ENCODE peak calls at places on chromosomes 12 and 14, in ten cellular contexts. M, S, L, P, G, D, T, Q, F and V are unnamed samples.

GRCh38 chr12:106123551-106123991 is 15.2 kb downstream of the NUAK1 start:
- DNase-seq in M (no peak), S (no peak), L (no peak), P (peak), G (no peak), D (no peak), T (peak), Q (no peak), F (peak), V (no peak)

GRCh38 chr14:55512421-55512820 is 67.6 kb upstream of the KTN1 start:
- DNase-seq in M (no peak), S (no peak), L (no peak), P (no peak), G (no peak), D (no peak), T (no peak), Q (no peak), F (no peak), V (no peak)

GRCh38 chr14:56241441-56241840 is 123.2 kb downstream of the PELI2 start:
- DNase-seq in M (no peak), S (no peak), L (no peak), P (no peak), G (no peak), D (no peak), T (no peak), Q (no peak), F (no peak), V (no peak)

GRCh38 chr12:121942145-121942718 is 23.8 kb downstream of the CFAP251 start:
- DNase-seq in M (no peak), S (no peak), L (no peak), P (no peak), G (no peak), D (no peak), T (no peak), Q (peak), F (no peak), V (peak)

GRCh38 chr12:95653761-95654546 is 102.7 kb upstream of the USP44 start:
- DNase-seq in M (no peak), S (no peak), L (no peak), P (no peak), G (no peak), D (peak), T (no peak), Q (peak), F (no peak), V (no peak)

GRCh38 chr14:105132921-105133320 is 35.7 kb downstream of the JAG2 start:
- DNase-seq in M (no peak), S (no peak), L (no peak), P (no peak), G (no peak), D (no peak), T (no peak), Q (no peak), F (no peak), V (no peak)

GRCh38 chr12:15688838-15689237 is 100.3 kb downstream of the EPS8 start:
- DNase-seq in M (no peak), S (no peak), L (no peak), P (no peak), G (no peak), D (no peak), T (no peak), Q (no peak), F (no peak), V (no peak)

GRCh38 chr12:54082402-54082892 is 28.8 kb downstream of the HOXC4 start:
- DNase-seq in M (no peak), S (no peak), L (peak), P (peak), G (no peak), D (no peak), T (peak), Q (no peak), F (no peak), V (no peak)

GRCh38 chr14:75577090-75577489 is 1.3 kb upstream of the FLVCR2 start:
- DNase-seq in M (no peak), S (no peak), L (no peak), P (no peak), G (no peak), D (peak), T (no peak), Q (no peak), F (no peak), V (no peak)

GRCh38 chr12:131536337-131536736 is 174.6 kb upstream of the SFSWAP start:
- DNase-seq in M (no peak), S (no peak), L (no peak), P (no peak), G (no peak), D (peak), T (no peak), Q (no peak), F (no peak), V (no peak)

GRCh38 chr12:67659296-67659695 is 10.8 kb downstream of the DYRK2 start:
- DNase-seq in M (no peak), S (no peak), L (no peak), P (no peak), G (no peak), D (no peak), T (no peak), Q (no peak), F (no peak), V (no peak)

GRCh38 chr12:63918788-63919300 is 74.3 kb downstream of the SRGAP1 start:
- DNase-seq in M (no peak), S (no peak), L (no peak), P (no peak), G (no peak), D (no peak), T (no peak), Q (peak), F (no peak), V (no peak)

GRCh38 chr12:82619644-82620043 is 67.1 kb upstream of the TMTC2 start:
- DNase-seq in M (no peak), S (no peak), L (no peak), P (no peak), G (no peak), D (no peak), T (no peak), Q (no peak), F (no peak), V (no peak)

GRCh38 chr12:60100150-60100549 is 504.3 kb downstream of the SLC16A7 start:
- DNase-seq in M (no peak), S (no peak), L (no peak), P (no peak), G (no peak), D (no peak), T (no peak), Q (no peak), F (no peak), V (no peak)

GRCh38 chr12:68031881-68032739 is 42.9 kb downstream of the IFNG-AS1 start:
- DNase-seq in M (no peak), S (no peak), L (no peak), P (no peak), G (no peak), D (peak), T (no peak), Q (no peak), F (no peak), V (no peak)

GRCh38 chr12:124001343-124001742 is 28.3 kb downstream of the ZNF664 start:
- DNase-seq in M (no peak), S (no peak), L (no peak), P (no peak), G (no peak), D (no peak), T (no peak), Q (no peak), F (no peak), V (no peak)

GRCh38 chr14:86708846-86709339 is 1178.9 kb downstream of the FLRT2 start:
- DNase-seq in M (no peak), S (no peak), L (no peak), P (no peak), G (no peak), D (no peak), T (no peak), Q (no peak), F (no peak), V (no peak)

GRCh38 chr14:54610051-54610977 is 43.4 kb downstream of the SAMD4A start:
- DNase-seq in M (no peak), S (no peak), L (no peak), P (no peak), G (no peak), D (no peak), T (no peak), Q (no peak), F (no peak), V (no peak)

GRCh38 chr12:17875230-17875629 is 214.8 kb downstream of the RERGL start:
- DNase-seq in M (no peak), S (no peak), L (no peak), P (no peak), G (no peak), D (no peak), T (no peak), Q (no peak), F (no peak), V (no peak)
- TF ChIP-seq CTCF in M (no peak), S (no peak), L (no peak), P (no peak), G (no peak), D (no peak), T (no peak), Q (no peak), F (no peak), V (no peak)

GRCh38 chr14:81164167-81164774 is 56.5 kb downstream of the GTF2A1 start:
- DNase-seq in M (peak), S (peak), L (no peak), P (no peak), G (peak), D (peak), T (peak), Q (peak), F (peak), V (no peak)
- TF ChIP-seq CTCF in M (no peak), S (peak), L (no peak), P (no peak), G (peak), D (peak), T (peak), Q (peak), F (no peak), V (peak)

DNA sequence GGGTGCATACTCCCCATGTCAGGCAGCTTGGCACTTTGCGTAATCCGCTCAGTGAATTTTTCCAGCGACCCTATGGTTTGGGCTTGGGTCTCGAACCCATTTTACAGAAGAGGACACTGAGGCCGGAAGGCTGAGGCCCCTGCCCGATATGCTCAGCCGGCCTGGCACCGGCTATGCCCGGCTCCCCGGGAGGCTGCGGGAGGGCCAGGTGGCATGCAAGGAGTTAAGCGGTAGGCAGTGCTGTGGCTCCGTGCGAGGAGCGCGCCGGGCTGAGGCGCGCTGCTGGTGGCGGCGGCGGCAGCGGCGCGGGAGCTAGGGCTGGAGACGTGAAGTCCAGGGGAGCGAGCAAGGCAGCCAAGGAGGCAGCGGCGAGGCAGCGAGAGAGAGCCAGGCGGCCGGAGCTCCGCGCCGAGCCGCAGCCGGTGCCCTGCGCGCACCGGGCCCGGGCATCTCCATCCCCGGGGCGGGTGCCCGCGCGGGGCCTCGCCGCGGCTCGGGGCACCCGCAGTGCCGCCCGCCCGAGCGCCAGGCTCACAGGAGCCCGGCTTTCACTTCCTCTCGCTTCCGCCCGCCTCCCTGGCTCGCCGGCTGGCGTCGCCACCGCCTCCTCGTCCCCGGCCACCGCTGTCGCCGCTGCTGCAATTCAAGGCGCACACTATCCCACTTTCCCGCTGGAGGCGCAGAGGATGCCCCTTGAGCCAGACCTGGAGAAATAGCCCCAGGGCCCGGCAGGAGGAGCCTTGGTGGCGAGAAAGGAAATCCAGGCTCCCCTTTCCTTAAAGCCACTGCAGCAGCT is at the start of gene WSCD2:
- DNase-seq in M (no peak), S (peak), L (no peak), P (no peak), G (no peak), D (peak), T (peak), Q (peak), F (peak), V (peak)
- TF ChIP-seq CTCF in M (no peak), S (no peak), L (no peak), P (no peak), G (no peak), D (no peak), T (peak), Q (no peak), F (peak), V (peak)

GRCh38 chr14:21894003-21894897 is 220.6 kb upstream of the OR4E1 start:
- DNase-seq in M (no peak), S (peak), L (peak), P (no peak), G (no peak), D (peak), T (no peak), Q (no peak), F (no peak), V (no peak)
- TF ChIP-seq CTCF in M (no peak), S (peak), L (peak), P (no peak), G (peak), D (peak), T (peak), Q (no peak), F (no peak), V (no peak)

GRCh38 chr12:90407841-90408240 is 547.1 kb downstream of the CCER1 start:
- DNase-seq in M (no peak), S (no peak), L (no peak), P (no peak), G (no peak), D (no peak), T (no peak), Q (no peak), F (no peak), V (no peak)
- TF ChIP-seq CTCF in M (no peak), S (no peak), L (no peak), P (no peak), G (no peak), D (no peak), T (no peak), Q (no peak), F (no peak), V (no peak)

GRCh38 chr12:30985814-30986452 is 59.4 kb downstream of the TSPAN11 start:
- DNase-seq in M (no peak), S (peak), L (no peak), P (peak), G (peak), D (peak), T (peak), Q (peak), F (no peak), V (no peak)
- TF ChIP-seq CTCF in M (peak), S (peak), L (no peak), P (no peak), G (peak), D (peak), T (peak), Q (peak), F (peak), V (peak)

DNA sequence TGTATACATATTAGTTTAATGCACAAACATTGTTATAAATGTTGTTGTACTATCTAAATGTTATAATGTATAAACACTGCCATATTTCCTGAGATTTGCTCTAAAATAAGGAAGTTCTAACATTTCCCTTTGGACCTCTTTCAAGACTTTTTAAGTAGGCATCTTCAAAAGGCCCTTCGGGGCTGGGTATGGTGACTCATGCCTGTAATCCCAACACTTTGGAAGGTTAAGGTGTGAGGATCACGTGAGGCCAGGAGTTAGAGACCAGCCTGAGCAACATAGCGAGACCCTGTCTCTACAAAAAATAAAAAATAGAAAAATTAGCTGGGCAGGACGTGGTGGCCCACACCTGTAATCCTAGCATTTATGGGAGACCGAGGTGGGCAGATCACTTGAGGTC is 35.5 kb downstream of the FBLN5 start:
- DNase-seq in M (no peak), S (no peak), L (no peak), P (no peak), G (no peak), D (no peak), T (no peak), Q (no peak), F (no peak), V (no peak)
- TF ChIP-seq CTCF in M (no peak), S (no peak), L (no peak), P (no peak), G (no peak), D (no peak), T (no peak), Q (no peak), F (no peak), V (no peak)

DNA sequence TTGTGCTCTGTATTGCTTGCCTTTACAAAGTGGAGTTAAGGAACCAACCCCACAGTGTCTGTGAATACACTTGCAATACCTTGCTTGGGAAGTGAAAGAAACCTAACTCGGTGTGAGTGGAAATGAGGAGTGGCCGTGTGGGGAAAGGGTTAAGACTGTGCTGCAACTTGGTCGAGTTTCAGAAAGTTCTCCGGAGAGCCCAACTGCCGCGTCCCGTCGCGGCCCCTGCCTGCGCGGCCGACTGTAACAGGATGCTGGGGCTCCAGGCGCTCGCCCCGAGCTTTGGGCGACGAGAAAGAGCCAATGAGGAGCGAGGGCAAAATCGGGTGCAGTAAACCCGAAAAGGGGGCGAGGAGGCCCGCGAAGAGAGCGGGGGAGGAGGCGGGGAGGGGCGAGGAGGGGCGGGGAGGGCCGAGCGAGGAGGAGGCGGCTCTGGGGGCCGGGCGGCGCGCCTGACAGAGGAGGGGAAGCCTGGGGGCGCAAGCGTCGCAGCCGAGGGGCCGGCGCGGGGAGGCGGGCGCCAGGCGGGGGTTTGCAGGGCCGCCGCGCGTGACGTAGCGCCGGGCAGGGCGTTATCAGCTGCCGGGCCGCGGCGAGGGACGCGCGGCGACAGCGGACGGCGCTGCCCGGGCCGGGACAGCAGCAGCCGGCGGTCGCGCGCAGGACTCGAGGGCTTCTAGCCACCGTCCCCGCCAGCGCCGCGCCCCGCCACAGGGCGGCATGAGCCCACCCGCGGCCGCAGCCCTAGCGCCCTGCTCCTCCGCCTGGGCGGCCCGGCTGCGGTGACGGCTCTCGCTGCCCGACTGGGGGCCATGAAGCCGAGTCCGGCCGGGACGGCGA is at the start of gene DACT1:
- DNase-seq in M (peak), S (peak), L (peak), P (peak), G (peak), D (peak), T (peak), Q (peak), F (peak), V (peak)
- TF ChIP-seq CTCF in M (no peak), S (no peak), L (no peak), P (no peak), G (no peak), D (peak), T (no peak), Q (no peak), F (no peak), V (no peak)

DNA sequence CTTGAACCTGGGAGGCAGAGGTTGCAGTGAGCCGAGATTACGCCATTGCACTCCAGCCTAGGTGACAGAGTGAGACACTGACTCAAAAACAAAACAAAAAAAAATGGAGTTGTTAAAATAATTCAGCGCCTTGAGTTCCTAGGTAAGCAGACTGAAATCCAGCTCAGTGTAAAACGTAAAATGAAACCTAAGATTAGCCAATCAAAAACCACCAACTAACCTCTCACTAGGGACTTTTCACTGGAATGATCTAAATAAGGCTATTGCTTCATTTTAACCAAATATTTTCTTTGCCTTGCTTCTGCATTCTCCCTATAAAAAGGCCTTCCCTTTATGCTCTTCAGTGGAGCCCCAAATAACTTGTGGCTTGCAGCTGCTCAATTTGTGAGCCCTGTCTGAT is 91.6 kb upstream of the HIF1A start:
- DNase-seq in M (no peak), S (no peak), L (no peak), P (no peak), G (no peak), D (no peak), T (no peak), Q (no peak), F (no peak), V (no peak)
- TF ChIP-seq CTCF in M (no peak), S (no peak), L (no peak), P (no peak), G (no peak), D (no peak), T (no peak), Q (no peak), F (no peak), V (no peak)

DNA sequence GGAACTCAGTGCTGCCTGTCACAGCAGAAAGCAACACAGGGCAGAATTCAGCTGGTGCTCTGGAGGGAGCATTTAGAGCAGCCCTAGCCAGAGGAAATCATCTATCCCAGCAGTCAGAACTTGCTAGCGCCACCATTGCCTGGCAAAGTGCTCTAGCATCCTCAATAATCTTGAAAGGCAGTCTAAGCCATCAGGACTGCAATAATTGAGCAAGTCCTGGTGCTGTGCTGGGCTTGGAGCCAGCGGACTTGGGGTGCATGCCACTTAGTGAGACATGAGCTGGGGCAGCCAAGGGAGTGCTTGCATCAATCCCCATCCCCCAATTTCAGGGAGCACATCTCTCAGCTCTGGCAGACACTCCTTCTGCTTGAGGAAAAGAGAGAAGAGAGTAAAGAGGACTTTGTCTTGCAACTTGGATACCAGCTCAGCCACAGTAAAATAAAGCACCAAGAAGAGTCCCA is 44.7 kb upstream of the ZDHHC17 start:
- DNase-seq in M (no peak), S (no peak), L (no peak), P (no peak), G (no peak), D (no peak), T (no peak), Q (no peak), F (no peak), V (no peak)
- TF ChIP-seq CTCF in M (no peak), S (no peak), L (no peak), P (no peak), G (no peak), D (no peak), T (no peak), Q (no peak), F (no peak), V (no peak)